ENCODE peak calls at places on chromosomes 4 and X, in ten cellular contexts. One of them, this sample, is unnamed.

GRCh38 chr4:113436360-113436759 is 325.2 kb downstream of the CAMK2D start:
- DNase-seq in HCT116: no peak
- DNase-seq in HepG2: no peak
- DNase-seq in A549: no peak
- DNase-seq in GM12878: no peak
- DNase-seq in H1: no peak
- DNase-seq in NB4: peak; percentile 45
- DNase-seq in WTC11: no peak
- DNase-seq in SK-N-SH: no peak
- DNase-seq in K562: no peak
- DNase-seq in this sample: peak; percentile 93

GRCh38 chr4:86608757-86609375 is 14.8 kb downstream of the PTPN13 start:
- DNase-seq in NB4: no peak
- DNase-seq in H1: no peak
- DNase-seq in WTC11: no peak
- DNase-seq in SK-N-SH: no peak
- DNase-seq in HCT116: no peak
- DNase-seq in A549: no peak
- DNase-seq in K562: no peak
- DNase-seq in GM12878: no peak
- DNase-seq in HepG2: no peak
- DNase-seq in this sample: no peak

GRCh38 chr4:155900402-155900801 is 3.1 kb upstream of the TDO2 start:
- DNase-seq in HepG2: no peak
- DNase-seq in HCT116: no peak
- DNase-seq in WTC11: no peak
- DNase-seq in NB4: no peak
- DNase-seq in GM12878: no peak
- DNase-seq in SK-N-SH: no peak
- DNase-seq in A549: no peak
- DNase-seq in K562: no peak
- DNase-seq in H1: no peak
- DNase-seq in this sample: no peak

GRCh38 chrX:84248226-84248625 is 60.2 kb upstream of the RPS6KA6 start:
- DNase-seq in A549: no peak
- DNase-seq in WTC11: no peak
- DNase-seq in K562: no peak
- DNase-seq in HepG2: no peak
- DNase-seq in GM12878: no peak
- DNase-seq in NB4: no peak
- DNase-seq in SK-N-SH: no peak
- DNase-seq in HCT116: no peak
- DNase-seq in H1: no peak
- DNase-seq in this sample: no peak

GRCh38 chr4:64625438-64625837 is 216.2 kb upstream of the TECRL start:
- DNase-seq in NB4: no peak
- DNase-seq in HCT116: no peak
- DNase-seq in WTC11: no peak
- DNase-seq in A549: no peak
- DNase-seq in H1: no peak
- DNase-seq in K562: no peak
- DNase-seq in HepG2: no peak
- DNase-seq in SK-N-SH: no peak
- DNase-seq in GM12878: no peak
- DNase-seq in this sample: no peak

GRCh38 chr4:169810325-169811323 is 52.9 kb upstream of the HPF1 start:
- DNase-seq in SK-N-SH: peak; percentile 64
- DNase-seq in HepG2: peak; percentile 69
- DNase-seq in GM12878: peak; percentile 8
- DNase-seq in A549: peak; percentile 61
- DNase-seq in K562: peak; percentile 67
- DNase-seq in NB4: peak; percentile 71
- DNase-seq in H1: no peak
- DNase-seq in WTC11: no peak
- DNase-seq in HCT116: peak; percentile 84
- DNase-seq in this sample: peak; percentile 68

GRCh38 chr4:148196168-148196567 is 246.0 kb downstream of the NR3C2 start:
- DNase-seq in HepG2: no peak
- DNase-seq in NB4: no peak
- DNase-seq in GM12878: no peak
- DNase-seq in K562: no peak
- DNase-seq in A549: no peak
- DNase-seq in H1: no peak
- DNase-seq in SK-N-SH: no peak
- DNase-seq in WTC11: no peak
- DNase-seq in HCT116: no peak
- DNase-seq in this sample: no peak

GRCh38 chr4:74931386-74931785 is 1.5 kb upstream of the PARM1 start:
- DNase-seq in HCT116: no peak
- DNase-seq in K562: no peak
- DNase-seq in A549: no peak
- DNase-seq in GM12878: no peak
- DNase-seq in HepG2: no peak
- DNase-seq in H1: no peak
- DNase-seq in WTC11: no peak
- DNase-seq in NB4: no peak
- DNase-seq in SK-N-SH: peak; percentile 30
- DNase-seq in this sample: no peak

GRCh38 chr4:124414641-124415040 is 297.9 kb downstream of the ANKRD50 start:
- DNase-seq in GM12878: no peak
- DNase-seq in SK-N-SH: no peak
- DNase-seq in HCT116: no peak
- DNase-seq in H1: no peak
- DNase-seq in A549: no peak
- DNase-seq in K562: no peak
- DNase-seq in HepG2: no peak
- DNase-seq in NB4: no peak
- DNase-seq in WTC11: no peak
- DNase-seq in this sample: no peak

GRCh38 chrX:40012039-40012799 is 85.5 kb downstream of the BCOR start:
- DNase-seq in NB4: peak; percentile 70
- DNase-seq in GM12878: no peak
- DNase-seq in SK-N-SH: no peak
- DNase-seq in HCT116: no peak
- DNase-seq in H1: no peak
- DNase-seq in K562: no peak
- DNase-seq in HepG2: peak; percentile 63
- DNase-seq in A549: no peak
- DNase-seq in WTC11: no peak
- DNase-seq in this sample: peak; percentile 76

GRCh38 chr4:57119054-57119651 is 9.0 kb upstream of the IGFBP7 start:
- DNase-seq in NB4: no peak
- DNase-seq in SK-N-SH: no peak
- DNase-seq in K562: no peak
- DNase-seq in A549: no peak
- DNase-seq in WTC11: no peak
- DNase-seq in H1: no peak
- DNase-seq in GM12878: no peak
- DNase-seq in HCT116: no peak
- DNase-seq in HepG2: no peak
- DNase-seq in this sample: peak; percentile 82

GRCh38 chrX:74349387-74349786 is 45.4 kb downstream of the ZCCHC13 start:
- DNase-seq in HepG2: peak; percentile 3
- DNase-seq in K562: no peak
- DNase-seq in SK-N-SH: no peak
- DNase-seq in GM12878: no peak
- DNase-seq in WTC11: no peak
- DNase-seq in NB4: no peak
- DNase-seq in A549: no peak
- DNase-seq in HCT116: peak; percentile 6
- DNase-seq in H1: no peak
- DNase-seq in this sample: no peak

GRCh38 chr4:13647012-13647411 is 19.5 kb upstream of the BOD1L1 start:
- DNase-seq in A549: no peak
- DNase-seq in HepG2: no peak
- DNase-seq in WTC11: no peak
- DNase-seq in H1: no peak
- DNase-seq in K562: no peak
- DNase-seq in GM12878: no peak
- DNase-seq in HCT116: no peak
- DNase-seq in NB4: no peak
- DNase-seq in SK-N-SH: no peak
- DNase-seq in this sample: no peak

GRCh38 chr4:8182858-8183725 is 16.0 kb upstream of the SH3TC1 start:
- DNase-seq in A549: peak; percentile 53
- DNase-seq in GM12878: no peak
- DNase-seq in K562: peak; percentile 77
- DNase-seq in H1: no peak
- DNase-seq in HCT116: peak; percentile 23
- DNase-seq in SK-N-SH: no peak
- DNase-seq in NB4: no peak
- DNase-seq in HepG2: no peak
- DNase-seq in WTC11: no peak
- DNase-seq in this sample: peak; percentile 76

GRCh38 chr4:23333556-23333945 is 556.3 kb downstream of the PPARGC1A start:
- DNase-seq in WTC11: no peak
- DNase-seq in HepG2: no peak
- DNase-seq in NB4: no peak
- DNase-seq in H1: no peak
- DNase-seq in HCT116: no peak
- DNase-seq in SK-N-SH: no peak
- DNase-seq in GM12878: no peak
- DNase-seq in A549: no peak
- DNase-seq in K562: no peak
- DNase-seq in this sample: no peak

GRCh38 chr4:32519060-32519459 is 1798.9 kb downstream of the PCDH7 start:
- DNase-seq in HepG2: no peak
- DNase-seq in H1: no peak
- DNase-seq in NB4: no peak
- DNase-seq in GM12878: no peak
- DNase-seq in HCT116: no peak
- DNase-seq in WTC11: no peak
- DNase-seq in A549: no peak
- DNase-seq in SK-N-SH: no peak
- DNase-seq in K562: no peak
- DNase-seq in this sample: no peak

GRCh38 chr4:25060586-25061340 is 30.0 kb upstream of the LGI2 start:
- DNase-seq in HCT116: no peak
- DNase-seq in GM12878: no peak
- DNase-seq in WTC11: no peak
- DNase-seq in SK-N-SH: no peak
- DNase-seq in H1: no peak
- DNase-seq in K562: peak; percentile 27
- DNase-seq in A549: no peak
- DNase-seq in NB4: no peak
- DNase-seq in HepG2: no peak
- DNase-seq in this sample: no peak

GRCh38 chr4:154585369-154586018 is 5.0 kb downstream of the FGA start:
- DNase-seq in GM12878: no peak
- DNase-seq in NB4: no peak
- DNase-seq in HepG2: no peak
- DNase-seq in WTC11: no peak
- DNase-seq in H1: no peak
- DNase-seq in K562: no peak
- DNase-seq in SK-N-SH: no peak
- DNase-seq in A549: no peak
- DNase-seq in HCT116: no peak
- DNase-seq in this sample: no peak

GRCh38 chr4:77433102-77433733 is 172.4 kb upstream of the CXCL13 start:
- DNase-seq in SK-N-SH: peak; percentile 40
- DNase-seq in H1: no peak
- DNase-seq in HCT116: peak; percentile 42
- DNase-seq in A549: peak; percentile 21
- DNase-seq in NB4: peak; percentile 60
- DNase-seq in WTC11: no peak
- DNase-seq in HepG2: peak; percentile 53
- DNase-seq in GM12878: peak; percentile 7
- DNase-seq in K562: peak; percentile 11
- DNase-seq in this sample: peak; percentile 56
- TF ChIP-seq MAX in SK-N-SH: no peak
- TF ChIP-seq MAX in H1: no peak
- TF ChIP-seq MAX in HCT116: no peak
- TF ChIP-seq MAX in A549: no peak
- TF ChIP-seq MAX in NB4: no peak
- TF ChIP-seq MAX in WTC11: no peak
- TF ChIP-seq MAX in HepG2: no peak
- TF ChIP-seq MAX in GM12878: no peak
- TF ChIP-seq MAX in K562: no peak
- TF ChIP-seq MAX in this sample: no peak

GRCh38 chr4:175306436-175306835 is 388.3 kb downstream of the ADAM29 start:
- DNase-seq in SK-N-SH: no peak
- DNase-seq in H1: no peak
- DNase-seq in NB4: no peak
- DNase-seq in WTC11: no peak
- DNase-seq in A549: no peak
- DNase-seq in HepG2: no peak
- DNase-seq in HCT116: no peak
- DNase-seq in K562: no peak
- DNase-seq in GM12878: no peak
- DNase-seq in this sample: no peak
- TF ChIP-seq MAX in SK-N-SH: no peak
- TF ChIP-seq MAX in H1: no peak
- TF ChIP-seq MAX in NB4: no peak
- TF ChIP-seq MAX in WTC11: no peak
- TF ChIP-seq MAX in A549: no peak
- TF ChIP-seq MAX in HepG2: no peak
- TF ChIP-seq MAX in HCT116: no peak
- TF ChIP-seq MAX in K562: no peak
- TF ChIP-seq MAX in GM12878: no peak
- TF ChIP-seq MAX in this sample: no peak

GRCh38 chr4:183906736-183907651 is 1.9 kb downstream of the STOX2 start:
- DNase-seq in WTC11: peak; percentile 50
- DNase-seq in NB4: no peak
- DNase-seq in A549: no peak
- DNase-seq in SK-N-SH: peak; percentile 72
- DNase-seq in H1: no peak
- DNase-seq in HepG2: no peak
- DNase-seq in GM12878: no peak
- DNase-seq in K562: no peak
- DNase-seq in HCT116: no peak
- DNase-seq in this sample: no peak
- TF ChIP-seq MAX in WTC11: peak; percentile 46
- TF ChIP-seq MAX in NB4: no peak
- TF ChIP-seq MAX in A549: no peak
- TF ChIP-seq MAX in SK-N-SH: no peak
- TF ChIP-seq MAX in H1: peak; percentile 73
- TF ChIP-seq MAX in HepG2: no peak
- TF ChIP-seq MAX in GM12878: no peak
- TF ChIP-seq MAX in K562: no peak
- TF ChIP-seq MAX in HCT116: no peak
- TF ChIP-seq MAX in this sample: no peak

DNA sequence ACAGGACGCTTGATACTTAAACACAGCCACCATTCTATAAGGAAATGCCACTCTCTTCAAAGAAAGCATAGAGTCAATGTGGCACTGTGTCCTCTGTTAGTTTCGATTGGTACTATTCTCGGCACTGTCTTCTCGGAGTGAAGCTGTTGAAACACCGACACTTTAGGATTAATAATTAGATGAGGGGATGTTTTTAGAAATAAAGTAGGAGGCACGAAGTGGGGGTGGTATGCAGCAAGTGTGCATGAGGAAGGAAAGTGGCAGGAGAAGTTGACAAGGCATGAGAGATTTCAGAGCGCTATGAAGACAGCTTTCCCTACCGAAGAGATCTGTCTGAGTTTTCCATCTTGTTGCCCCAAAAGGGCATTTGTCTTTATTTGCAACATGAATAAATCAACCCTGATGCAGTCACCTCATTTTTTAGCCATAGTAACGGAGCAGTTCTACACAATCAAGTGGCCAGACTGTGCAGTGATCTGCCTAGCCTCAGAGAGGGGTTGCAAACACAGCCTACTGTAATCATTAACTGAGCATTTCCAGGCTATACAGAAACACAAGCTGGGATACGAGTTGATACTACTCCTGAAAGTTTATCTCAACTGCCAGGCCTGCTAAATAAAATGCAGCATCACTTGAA is 8.3 kb downstream of the GPRIN3 start:
- DNase-seq in NB4: no peak
- DNase-seq in A549: no peak
- DNase-seq in HCT116: no peak
- DNase-seq in HepG2: no peak
- DNase-seq in GM12878: no peak
- DNase-seq in WTC11: no peak
- DNase-seq in K562: no peak
- DNase-seq in H1: no peak
- DNase-seq in SK-N-SH: no peak
- DNase-seq in this sample: no peak
- TF ChIP-seq MAX in NB4: no peak
- TF ChIP-seq MAX in A549: no peak
- TF ChIP-seq MAX in HCT116: no peak
- TF ChIP-seq MAX in HepG2: no peak
- TF ChIP-seq MAX in GM12878: no peak
- TF ChIP-seq MAX in WTC11: no peak
- TF ChIP-seq MAX in K562: no peak
- TF ChIP-seq MAX in H1: no peak
- TF ChIP-seq MAX in SK-N-SH: no peak
- TF ChIP-seq MAX in this sample: no peak